ENCODE peak calls at places on chromosome 10, in five cellular contexts. O, Y, L, B and V are unnamed samples.

GRCh38 chr10:58643029-58643428 is 130.4 kb downstream of the BICC1 start:
- DNase-seq in O (peak; percentile 35), Y (no peak), L (no peak), B (no peak), V (no peak)

GRCh38 chr10:104099941-104100340 is 14.3 kb upstream of the COL17A1 start:
- DNase-seq in O (no peak), Y (peak; percentile 23), L (no peak), B (no peak), V (no peak)

GRCh38 chr10:93438796-93439253 is 43.3 kb downstream of the MYOF start:
- DNase-seq in O (no peak), Y (no peak), L (no peak), B (no peak), V (peak; percentile 82)

GRCh38 chr10:11936389-11937152 is 106.0 kb downstream of the UPF2 start:
- DNase-seq in O (no peak), Y (no peak), L (no peak), B (no peak), V (no peak)

GRCh38 chr10:100724531-100725027 is 20.8 kb upstream of the PAX2 start:
- DNase-seq in O (no peak), Y (no peak), L (no peak), B (no peak), V (no peak)

GRCh38 chr10:62866451-62866850 is 50.3 kb upstream of the EGR2 start:
- DNase-seq in O (no peak), Y (no peak), L (no peak), B (no peak), V (no peak)

GRCh38 chr10:44043646-44044368 is 341.1 kb downstream of the CXCL12 start:
- DNase-seq in O (no peak), Y (no peak), L (no peak), B (no peak), V (no peak)

GRCh38 chr10:79346388-79347225 is 662 bp upstream of the PPIF start:
- DNase-seq in O (no peak), Y (no peak), L (no peak), B (no peak), V (no peak)

GRCh38 chr10:17562572-17562971 is 54.6 kb downstream of the HACD1 start:
- DNase-seq in O (peak; percentile 77), Y (peak; percentile 69), L (no peak), B (no peak), V (no peak)

GRCh38 chr10:5655003-5655600 is 11.3 kb downstream of the ASB13 start:
- DNase-seq in O (no peak), Y (no peak), L (no peak), B (no peak), V (no peak)

GRCh38 chr10:112262556-112262955 is 20.6 kb upstream of the TECTB start:
- DNase-seq in O (no peak), Y (peak; percentile 28), L (no peak), B (no peak), V (no peak)

DNA sequence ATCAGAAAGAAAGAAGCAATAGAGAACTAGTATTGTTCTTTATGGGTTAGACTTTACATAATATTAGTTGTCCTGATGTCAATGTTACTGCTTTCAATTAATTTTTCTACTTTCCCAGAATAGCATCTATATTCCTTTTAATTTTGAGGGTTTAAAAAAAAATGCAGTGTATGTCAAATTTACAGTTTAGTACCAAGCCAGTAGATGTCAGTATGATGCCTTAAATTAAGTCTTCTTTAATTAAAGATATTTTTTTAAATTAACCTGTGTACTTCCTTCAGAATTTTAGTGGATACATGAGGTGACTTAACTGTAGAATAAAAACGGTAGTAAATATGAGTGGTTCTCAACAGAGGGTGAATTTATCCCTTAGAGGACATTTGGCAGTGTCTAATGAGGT is 35.2 kb upstream of the STOX1 start:
- DNase-seq in O (no peak), Y (peak; percentile 30), L (no peak), B (no peak), V (no peak)
- TF ChIP-seq CTCF in O (peak; percentile 39), Y (peak; percentile 39), L (no peak), B (no peak), V (peak; percentile 42)

GRCh38 chr10:24949616-24950015 is 2.8 kb downstream of the PRTFDC1 start:
- DNase-seq in O (no peak), Y (no peak), L (no peak), B (no peak), V (no peak)
- H3K9me3 ChIP-seq in O (no peaks in the 10 kb centered on the region), Y (no peaks in the 10 kb centered on the region), L (no peaks in the 10 kb centered on the region), B (no peaks in the 10 kb centered on the region), V (no peaks in the 10 kb centered on the region)

DNA sequence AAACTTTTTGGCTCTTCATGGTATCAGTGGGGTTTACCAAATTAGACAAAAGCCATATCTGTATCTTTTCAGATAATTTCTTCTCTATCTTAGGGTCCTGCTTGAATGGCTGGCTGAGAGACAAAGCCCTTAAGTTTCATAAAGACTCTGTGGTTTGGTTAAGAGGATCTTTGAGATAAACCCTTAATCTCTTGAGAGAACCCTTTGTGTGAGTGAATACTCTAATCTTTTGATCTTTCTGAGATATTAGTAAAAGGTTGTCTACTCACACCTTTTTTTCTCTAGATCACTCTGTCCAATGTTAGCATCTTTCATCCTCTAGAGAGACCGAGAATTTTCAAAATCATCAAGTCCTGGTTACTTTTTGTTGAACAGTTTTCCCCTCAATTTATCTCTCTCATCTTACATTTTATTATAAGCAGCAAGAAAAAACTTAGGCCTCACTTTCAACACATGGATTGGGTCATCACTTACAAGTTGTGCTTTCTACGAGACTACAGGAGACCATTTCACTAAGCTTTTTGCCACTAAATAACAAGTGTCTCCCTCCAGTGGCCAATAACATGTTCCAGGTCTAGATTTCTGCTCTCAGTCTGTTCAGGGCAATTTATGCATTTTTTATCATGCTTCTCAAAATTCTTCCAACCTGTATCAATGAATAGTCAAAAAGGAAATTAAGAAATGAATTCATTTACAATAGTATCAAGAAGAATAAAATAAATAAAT is 28.4 kb downstream of the DNAJC9 start:
- DNase-seq in O (peak; percentile 65), Y (peak; percentile 28), L (no peak), B (no peak), V (no peak)
- TF ChIP-seq CTCF in O (peak; percentile 57), Y (peak; percentile 30), L (no peak), B (no peak), V (peak; percentile 59)

GRCh38 chr10:83544049-83544448 is 595.3 kb upstream of the GHITM start:
- DNase-seq in O (no peak), Y (no peak), L (no peak), B (no peak), V (no peak)
- H3K9me3 ChIP-seq in O (no peaks in the 10 kb centered on the region), Y (peaks cover 5% of the 10 kb centered on the region), L (no peaks in the 10 kb centered on the region), B (no peaks in the 10 kb centered on the region), V (no peaks in the 10 kb centered on the region)

GRCh38 chr10:74058658-74059057 is 60.7 kb downstream of the VCL start:
- DNase-seq in O (no peak), Y (no peak), L (no peak), B (no peak), V (no peak)
- TF ChIP-seq CTCF in O (no peak), Y (no peak), L (no peak), B (no peak), V (no peak)

GRCh38 chr10:90440870-90441269 is 417.0 kb downstream of the HTR7 start:
- DNase-seq in O (no peak), Y (no peak), L (no peak), B (peak; percentile 39), V (no peak)

GRCh38 chr10:90437452-90437851 is 420.4 kb downstream of the HTR7 start:
- DNase-seq in O (peak; percentile 45), Y (no peak), L (no peak), B (no peak), V (no peak)

GRCh38 chr10:90447836-90448235 is 410.0 kb downstream of the HTR7 start:
- DNase-seq in O (no peak), Y (no peak), L (no peak), B (no peak), V (no peak)

DNA sequence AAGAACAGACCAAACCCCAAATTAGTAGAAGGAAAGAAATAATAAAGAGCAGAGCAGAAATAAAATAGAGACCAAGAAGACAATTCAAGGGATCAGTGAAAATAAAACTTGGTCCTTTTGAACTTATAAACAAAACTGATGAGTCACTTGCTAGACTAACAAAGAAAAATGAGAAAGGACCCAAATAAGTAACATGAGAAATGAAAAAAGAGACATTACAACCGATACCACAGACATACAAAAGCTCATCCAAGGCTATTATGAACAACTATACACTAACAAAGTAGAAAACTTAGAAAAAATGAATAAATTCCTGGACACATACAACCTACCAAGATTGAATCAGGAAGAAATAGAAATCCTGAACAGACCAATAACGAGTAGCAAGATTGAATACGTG is 414.5 kb downstream of the HTR7 start:
- DNase-seq in O (no peak), Y (no peak), L (no peak), B (no peak), V (no peak)
- H3K9me3 ChIP-seq in O (peaks cover 6% of the 10 kb centered on the region), Y (peaks cover 2% of the 10 kb centered on the region), L (peaks cover 9% of the 10 kb centered on the region), B (no peaks in the 10 kb centered on the region), V (peaks cover 4% of the 10 kb centered on the region)